ENCODE peak calls at places on chromosomes 11 and 22, in five cellular contexts. One of them, this sample, is unnamed.

GRCh38 chr22:50272103-50272782 is 2.1 kb upstream of the MAPK11 start:
- DNase-seq in tibial nerve: no peak
- DNase-seq in neural progenitor cell: peak; percentile 45
- DNase-seq in psoas muscle: no peak
- DNase-seq in cardiac muscle cell: no peak
- DNase-seq in this sample: no peak

GRCh38 chr11:107581147-107581546 is 9.8 kb upstream of the ELMOD1 start:
- DNase-seq in tibial nerve: no peak
- DNase-seq in neural progenitor cell: no peak
- DNase-seq in psoas muscle: no peak
- DNase-seq in cardiac muscle cell: no peak
- DNase-seq in this sample: no peak

GRCh38 chr11:77147668-77148321 is 19.7 kb downstream of the MYO7A start:
- DNase-seq in tibial nerve: no peak
- DNase-seq in neural progenitor cell: peak; percentile 89
- DNase-seq in psoas muscle: no peak
- DNase-seq in cardiac muscle cell: peak; percentile 24
- DNase-seq in this sample: no peak

GRCh38 chr22:38177044-38177443 is 4.6 kb downstream of the PLA2G6 start:
- DNase-seq in tibial nerve: no peak
- DNase-seq in neural progenitor cell: no peak
- DNase-seq in psoas muscle: no peak
- DNase-seq in cardiac muscle cell: no peak
- DNase-seq in this sample: no peak

GRCh38 chr22:49370841-49371301 is 456.8 kb downstream of the BRD1 start:
- DNase-seq in tibial nerve: no peak
- DNase-seq in neural progenitor cell: no peak
- DNase-seq in psoas muscle: no peak
- DNase-seq in cardiac muscle cell: no peak
- DNase-seq in this sample: no peak

GRCh38 chr11:33742249-33742851 is 6.1 kb upstream of the CD59 start:
- DNase-seq in tibial nerve: no peak
- DNase-seq in neural progenitor cell: no peak
- DNase-seq in psoas muscle: no peak
- DNase-seq in cardiac muscle cell: no peak
- DNase-seq in this sample: peak; percentile 62

GRCh38 chr11:72573380-72573949 is 100.8 kb downstream of the PDE2A start:
- DNase-seq in tibial nerve: no peak
- DNase-seq in neural progenitor cell: peak; percentile 78
- DNase-seq in psoas muscle: no peak
- DNase-seq in cardiac muscle cell: peak; percentile 65
- DNase-seq in this sample: peak; percentile 46

GRCh38 chr11:75814369-75814685 is 683 bp upstream of the UVRAG start:
- DNase-seq in tibial nerve: no peak
- DNase-seq in neural progenitor cell: no peak
- DNase-seq in psoas muscle: no peak
- DNase-seq in cardiac muscle cell: no peak
- DNase-seq in this sample: no peak

GRCh38 chr11:11230802-11231562 is 122.1 kb downstream of the CSNK2A3 start:
- DNase-seq in tibial nerve: peak; percentile 44
- DNase-seq in neural progenitor cell: peak; percentile 65
- DNase-seq in psoas muscle: no peak
- DNase-seq in cardiac muscle cell: peak; percentile 50
- DNase-seq in this sample: no peak

GRCh38 chr22:23093090-23093788 is 22.9 kb downstream of the GNAZ start:
- DNase-seq in tibial nerve: no peak
- DNase-seq in neural progenitor cell: no peak
- DNase-seq in psoas muscle: no peak
- DNase-seq in cardiac muscle cell: no peak
- DNase-seq in this sample: no peak

GRCh38 chr22:23862103-23862502 is 4.4 kb downstream of the SLC2A11 start:
- DNase-seq in tibial nerve: no peak
- DNase-seq in neural progenitor cell: peak; percentile 68
- DNase-seq in psoas muscle: no peak
- DNase-seq in cardiac muscle cell: peak; percentile 55
- DNase-seq in this sample: peak; percentile 50

GRCh38 chr11:62854013-62854824 is 14.8 kb upstream of the WDR74 start:
- DNase-seq in tibial nerve: no peak
- DNase-seq in neural progenitor cell: no peak
- DNase-seq in psoas muscle: no peak
- DNase-seq in cardiac muscle cell: no peak
- DNase-seq in this sample: no peak

GRCh38 chr11:46351148-46351547 is 3.9 kb downstream of the DGKZ start:
- DNase-seq in tibial nerve: no peak
- DNase-seq in neural progenitor cell: no peak
- DNase-seq in psoas muscle: no peak
- DNase-seq in cardiac muscle cell: no peak
- DNase-seq in this sample: no peak

GRCh38 chr11:46351606-46352005 is 4.3 kb downstream of the DGKZ start:
- DNase-seq in tibial nerve: no peak
- DNase-seq in neural progenitor cell: no peak
- DNase-seq in psoas muscle: no peak
- DNase-seq in cardiac muscle cell: no peak
- DNase-seq in this sample: no peak

GRCh38 chr11:46353706-46354105 is 6.4 kb downstream of the DGKZ start:
- DNase-seq in tibial nerve: no peak
- DNase-seq in neural progenitor cell: no peak
- DNase-seq in psoas muscle: no peak
- DNase-seq in cardiac muscle cell: no peak
- DNase-seq in this sample: no peak

GRCh38 chr11:46350695-46351094 is 3.4 kb downstream of the DGKZ start:
- DNase-seq in tibial nerve: no peak
- DNase-seq in neural progenitor cell: no peak
- DNase-seq in psoas muscle: no peak
- DNase-seq in cardiac muscle cell: no peak
- DNase-seq in this sample: no peak

GRCh38 chr11:46352063-46352841 is 5.0 kb downstream of the DGKZ start:
- DNase-seq in tibial nerve: no peak
- DNase-seq in neural progenitor cell: peak; percentile 71
- DNase-seq in psoas muscle: peak; percentile 73
- DNase-seq in cardiac muscle cell: peak; percentile 70
- DNase-seq in this sample: peak; percentile 30
- H3K4me1 ChIP-seq in tibial nerve: peaks cover 78% of the 10 kb centered on the region
- H3K4me1 ChIP-seq in neural progenitor cell: peaks cover 36% of the 10 kb centered on the region
- H3K4me1 ChIP-seq in psoas muscle: peaks cover 33% of the 10 kb centered on the region
- H3K4me1 ChIP-seq in cardiac muscle cell: peaks cover 29% of the 10 kb centered on the region
- H3K4me1 ChIP-seq in this sample: peaks cover 13% of the 10 kb centered on the region

DNA sequence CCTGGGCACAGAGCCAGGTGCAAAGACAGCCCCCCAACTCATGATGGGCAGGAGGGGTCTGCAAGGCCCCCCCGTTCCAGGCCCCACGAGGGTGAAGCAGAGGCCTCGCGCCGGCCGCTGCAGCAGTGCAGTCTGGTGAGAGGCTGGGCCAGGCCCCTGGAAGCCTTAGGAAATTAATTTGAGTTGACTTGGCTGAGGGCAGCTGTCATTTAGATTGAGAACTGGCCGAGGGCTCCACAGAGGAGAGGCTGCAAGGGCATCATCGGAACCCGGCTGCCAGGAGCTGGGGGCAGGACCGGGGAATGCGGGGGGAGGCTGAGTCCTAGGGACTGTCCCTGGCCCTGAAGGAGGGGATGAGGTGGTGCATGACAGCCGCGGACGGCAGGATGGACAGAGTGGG is 39.9 kb downstream of the MN1 start:
- DNase-seq in tibial nerve: no peak
- DNase-seq in neural progenitor cell: no peak
- DNase-seq in psoas muscle: no peak
- DNase-seq in cardiac muscle cell: no peak
- DNase-seq in this sample: no peak
- H3K4me1 ChIP-seq in tibial nerve: peaks cover 13% of the 10 kb centered on the region
- H3K4me1 ChIP-seq in neural progenitor cell: no peaks in the 10 kb centered on the region
- H3K4me1 ChIP-seq in psoas muscle: peaks cover 25% of the 10 kb centered on the region
- H3K4me1 ChIP-seq in cardiac muscle cell: peaks cover 3% of the 10 kb centered on the region
- H3K4me1 ChIP-seq in this sample: no peaks in the 10 kb centered on the region

GRCh38 chr22:41310336-41310735 is 9.0 kb downstream of the ZC3H7B start:
- DNase-seq in tibial nerve: no peak
- DNase-seq in neural progenitor cell: no peak
- DNase-seq in psoas muscle: no peak
- DNase-seq in cardiac muscle cell: no peak
- DNase-seq in this sample: no peak

GRCh38 chr22:41308054-41308453 is 6.7 kb downstream of the ZC3H7B start:
- DNase-seq in tibial nerve: no peak
- DNase-seq in neural progenitor cell: no peak
- DNase-seq in psoas muscle: peak; percentile 40
- DNase-seq in cardiac muscle cell: no peak
- DNase-seq in this sample: no peak

GRCh38 chr22:41305646-41306045 is 4.3 kb downstream of the ZC3H7B start:
- DNase-seq in tibial nerve: no peak
- DNase-seq in neural progenitor cell: no peak
- DNase-seq in psoas muscle: peak; percentile 62
- DNase-seq in cardiac muscle cell: no peak
- DNase-seq in this sample: peak; percentile 82

GRCh38 chr22:41311487-41311886 is 10.2 kb downstream of the ZC3H7B start:
- DNase-seq in tibial nerve: no peak
- DNase-seq in neural progenitor cell: no peak
- DNase-seq in psoas muscle: no peak
- DNase-seq in cardiac muscle cell: no peak
- DNase-seq in this sample: no peak

GRCh38 chr22:41308544-41308947 is 7.2 kb downstream of the ZC3H7B start:
- DNase-seq in tibial nerve: no peak
- DNase-seq in neural progenitor cell: no peak
- DNase-seq in psoas muscle: peak; percentile 59
- DNase-seq in cardiac muscle cell: no peak
- DNase-seq in this sample: no peak
- H3K4me1 ChIP-seq in tibial nerve: peaks cover 35% of the 10 kb centered on the region
- H3K4me1 ChIP-seq in neural progenitor cell: no peaks in the 10 kb centered on the region
- H3K4me1 ChIP-seq in psoas muscle: peaks cover 33% of the 10 kb centered on the region
- H3K4me1 ChIP-seq in cardiac muscle cell: no peaks in the 10 kb centered on the region
- H3K4me1 ChIP-seq in this sample: peaks cover 11% of the 10 kb centered on the region

GRCh38 chr22:30291334-30291892 is 2.1 kb upstream of the CASTOR1 start:
- DNase-seq in tibial nerve: no peak
- DNase-seq in neural progenitor cell: no peak
- DNase-seq in psoas muscle: no peak
- DNase-seq in cardiac muscle cell: no peak
- DNase-seq in this sample: no peak

GRCh38 chr22:30290318-30290678 is 993 bp upstream of the CASTOR1 start:
- DNase-seq in tibial nerve: no peak
- DNase-seq in neural progenitor cell: no peak
- DNase-seq in psoas muscle: no peak
- DNase-seq in cardiac muscle cell: no peak
- DNase-seq in this sample: peak; percentile 15

GRCh38 chr22:30294066-30294465 is 4.8 kb upstream of the CASTOR1 start:
- DNase-seq in tibial nerve: no peak
- DNase-seq in neural progenitor cell: no peak
- DNase-seq in psoas muscle: no peak
- DNase-seq in cardiac muscle cell: no peak
- DNase-seq in this sample: no peak

GRCh38 chr22:30290679-30291333 is 1.5 kb upstream of the CASTOR1 start:
- DNase-seq in tibial nerve: peak; percentile 90
- DNase-seq in neural progenitor cell: peak; percentile 48
- DNase-seq in psoas muscle: peak; percentile 77
- DNase-seq in cardiac muscle cell: peak; percentile 61
- DNase-seq in this sample: peak; percentile 95

GRCh38 chr22:30292069-30292970 is 3.0 kb upstream of the CASTOR1 start:
- DNase-seq in tibial nerve: no peak
- DNase-seq in neural progenitor cell: no peak
- DNase-seq in psoas muscle: no peak
- DNase-seq in cardiac muscle cell: no peak
- DNase-seq in this sample: no peak
- H3K4me1 ChIP-seq in tibial nerve: peaks cover 67% of the 10 kb centered on the region
- H3K4me1 ChIP-seq in neural progenitor cell: peaks cover 17% of the 10 kb centered on the region
- H3K4me1 ChIP-seq in psoas muscle: peaks cover 22% of the 10 kb centered on the region
- H3K4me1 ChIP-seq in cardiac muscle cell: peaks cover 13% of the 10 kb centered on the region
- H3K4me1 ChIP-seq in this sample: peaks cover 28% of the 10 kb centered on the region

DNA sequence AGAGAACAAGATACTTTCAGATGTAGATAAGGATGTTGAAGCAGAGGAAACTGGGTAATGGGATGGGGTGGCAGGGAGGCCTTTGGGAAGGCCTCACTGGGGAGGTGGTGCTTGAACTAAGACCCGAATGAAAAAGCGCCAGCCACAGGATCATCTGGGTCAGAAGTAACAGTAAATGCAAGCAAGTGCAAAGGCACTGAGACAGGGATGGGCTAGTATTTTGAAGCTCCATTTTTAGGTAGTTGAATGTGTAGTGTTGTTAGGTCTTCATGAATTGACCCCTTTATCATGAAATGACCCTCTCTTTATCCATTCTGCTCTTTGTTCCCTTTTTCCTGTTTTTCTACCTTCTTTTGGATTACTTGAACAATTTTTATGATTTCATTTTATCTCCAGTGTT is 6.2 kb upstream of the PACS1 start:
- DNase-seq in tibial nerve: no peak
- DNase-seq in neural progenitor cell: no peak
- DNase-seq in psoas muscle: no peak
- DNase-seq in cardiac muscle cell: no peak
- DNase-seq in this sample: no peak
- H3K4me1 ChIP-seq in tibial nerve: peaks cover 13% of the 10 kb centered on the region
- H3K4me1 ChIP-seq in neural progenitor cell: no peaks in the 10 kb centered on the region
- H3K4me1 ChIP-seq in psoas muscle: peaks cover 11% of the 10 kb centered on the region
- H3K4me1 ChIP-seq in cardiac muscle cell: peaks cover 6% of the 10 kb centered on the region
- H3K4me1 ChIP-seq in this sample: peaks cover 1% of the 10 kb centered on the region

GRCh38 chr11:111413849-111414248 is 34.8 kb upstream of the POU2AF1 start:
- DNase-seq in tibial nerve: no peak
- DNase-seq in neural progenitor cell: no peak
- DNase-seq in psoas muscle: no peak
- DNase-seq in cardiac muscle cell: no peak
- DNase-seq in this sample: no peak
- H3K4me1 ChIP-seq in tibial nerve: peaks cover 25% of the 10 kb centered on the region
- H3K4me1 ChIP-seq in neural progenitor cell: no peaks in the 10 kb centered on the region
- H3K4me1 ChIP-seq in psoas muscle: peaks cover 24% of the 10 kb centered on the region
- H3K4me1 ChIP-seq in cardiac muscle cell: peaks cover 10% of the 10 kb centered on the region
- H3K4me1 ChIP-seq in this sample: no peaks in the 10 kb centered on the region

GRCh38 chr11:118009821-118010737 is 23.9 kb downstream of the IL10RA start:
- DNase-seq in tibial nerve: no peak
- DNase-seq in neural progenitor cell: no peak
- DNase-seq in psoas muscle: no peak
- DNase-seq in cardiac muscle cell: no peak
- DNase-seq in this sample: no peak
- H3K4me1 ChIP-seq in tibial nerve: no peaks in the 10 kb centered on the region
- H3K4me1 ChIP-seq in neural progenitor cell: no peaks in the 10 kb centered on the region
- H3K4me1 ChIP-seq in psoas muscle: no peaks in the 10 kb centered on the region
- H3K4me1 ChIP-seq in cardiac muscle cell: no peaks in the 10 kb centered on the region
- H3K4me1 ChIP-seq in this sample: no peaks in the 10 kb centered on the region